ENCODE peak calls at places on chromosome 22, in eight cellular contexts. One of them, this sample, is unnamed.

GRCh38 chr22:40193429-40194421 is 16.0 kb downstream of the TNRC6B start:
- DNase-seq in T-helper 17 cell: no peak
- DNase-seq in immature natural killer cell: no peak
- DNase-seq in iris pigment epithelial cell: no peak
- DNase-seq in PC-9: no peak
- DNase-seq in psoas muscle: no peak
- DNase-seq in frontal cortex: no peak
- DNase-seq in sciatic nerve: no peak
- DNase-seq in this sample: no peak

GRCh38 chr22:23804781-23805291 is 18.1 kb downstream of the SMARCB1 start:
- DNase-seq in immature natural killer cell: no peak
- DNase-seq in psoas muscle: no peak
- DNase-seq in iris pigment epithelial cell: peak; percentile 91
- DNase-seq in T-helper 17 cell: no peak
- DNase-seq in sciatic nerve: no peak
- DNase-seq in PC-9: no peak
- DNase-seq in frontal cortex: no peak
- DNase-seq in this sample: no peak

GRCh38 chr22:36079041-36079440 is 50.4 kb upstream of the RBFOX2 start:
- DNase-seq in immature natural killer cell: no peak
- DNase-seq in psoas muscle: no peak
- DNase-seq in T-helper 17 cell: no peak
- DNase-seq in sciatic nerve: no peak
- DNase-seq in frontal cortex: no peak
- DNase-seq in PC-9: no peak
- DNase-seq in iris pigment epithelial cell: no peak
- DNase-seq in this sample: no peak

GRCh38 chr22:29266564-29267461 is 968 bp downstream of the RHBDD3 start:
- DNase-seq in iris pigment epithelial cell: no peak
- DNase-seq in PC-9: no peak
- DNase-seq in immature natural killer cell: no peak
- DNase-seq in frontal cortex: no peak
- DNase-seq in psoas muscle: no peak
- DNase-seq in sciatic nerve: no peak
- DNase-seq in T-helper 17 cell: no peak
- DNase-seq in this sample: no peak

GRCh38 chr22:46437990-46438389 is 99.4 kb downstream of the CELSR1 start:
- DNase-seq in T-helper 17 cell: no peak
- DNase-seq in PC-9: no peak
- DNase-seq in frontal cortex: no peak
- DNase-seq in iris pigment epithelial cell: no peak
- DNase-seq in psoas muscle: no peak
- DNase-seq in sciatic nerve: no peak
- DNase-seq in immature natural killer cell: no peak
- DNase-seq in this sample: no peak

GRCh38 chr22:37752189-37753061 is 55.3 kb upstream of the GCAT start:
- DNase-seq in sciatic nerve: peak; percentile 91
- DNase-seq in T-helper 17 cell: no peak
- DNase-seq in frontal cortex: peak; percentile 41
- DNase-seq in PC-9: peak; percentile 100
- DNase-seq in iris pigment epithelial cell: peak; percentile 90
- DNase-seq in immature natural killer cell: no peak
- DNase-seq in psoas muscle: peak; percentile 97
- DNase-seq in this sample: no peak

GRCh38 chr22:50002791-50003190 is 9.8 kb downstream of the IL17REL start:
- DNase-seq in PC-9: no peak
- DNase-seq in psoas muscle: no peak
- DNase-seq in immature natural killer cell: no peak
- DNase-seq in T-helper 17 cell: no peak
- DNase-seq in sciatic nerve: peak; percentile 37
- DNase-seq in iris pigment epithelial cell: no peak
- DNase-seq in frontal cortex: no peak
- DNase-seq in this sample: no peak

GRCh38 chr22:29311468-29312217 is 3.9 kb downstream of the RASL10A start:
- DNase-seq in psoas muscle: peak; percentile 70
- DNase-seq in sciatic nerve: peak; percentile 73
- DNase-seq in PC-9: no peak
- DNase-seq in frontal cortex: no peak
- DNase-seq in immature natural killer cell: no peak
- DNase-seq in iris pigment epithelial cell: no peak
- DNase-seq in T-helper 17 cell: no peak
- DNase-seq in this sample: no peak

GRCh38 chr22:38782402-38783094 is 11.4 kb downstream of the DNAL4 start:
- DNase-seq in T-helper 17 cell: no peak
- DNase-seq in frontal cortex: no peak
- DNase-seq in immature natural killer cell: no peak
- DNase-seq in PC-9: no peak
- DNase-seq in iris pigment epithelial cell: peak; percentile 16
- DNase-seq in psoas muscle: no peak
- DNase-seq in sciatic nerve: no peak
- DNase-seq in this sample: no peak

GRCh38 chr22:38163844-38164577 is 17.6 kb downstream of the PLA2G6 start:
- DNase-seq in sciatic nerve: no peak
- DNase-seq in iris pigment epithelial cell: no peak
- DNase-seq in PC-9: no peak
- DNase-seq in immature natural killer cell: no peak
- DNase-seq in T-helper 17 cell: no peak
- DNase-seq in frontal cortex: no peak
- DNase-seq in psoas muscle: no peak
- DNase-seq in this sample: no peak

GRCh38 chr22:46329616-46330015 is 5.9 kb upstream of the TRMU start:
- DNase-seq in PC-9: no peak
- DNase-seq in frontal cortex: no peak
- DNase-seq in sciatic nerve: no peak
- DNase-seq in iris pigment epithelial cell: no peak
- DNase-seq in T-helper 17 cell: no peak
- DNase-seq in immature natural killer cell: no peak
- DNase-seq in psoas muscle: no peak
- DNase-seq in this sample: no peak

GRCh38 chr22:38862375-38863329 is 9.4 kb downstream of the CBX6 start:
- DNase-seq in psoas muscle: peak; percentile 73
- DNase-seq in immature natural killer cell: no peak
- DNase-seq in frontal cortex: no peak
- DNase-seq in PC-9: no peak
- DNase-seq in iris pigment epithelial cell: no peak
- DNase-seq in T-helper 17 cell: no peak
- DNase-seq in sciatic nerve: no peak
- DNase-seq in this sample: no peak

GRCh38 chr22:17769716-17770082 is 4.6 kb downstream of the BID start:
- DNase-seq in T-helper 17 cell: no peak
- DNase-seq in PC-9: no peak
- DNase-seq in sciatic nerve: no peak
- DNase-seq in immature natural killer cell: no peak
- DNase-seq in iris pigment epithelial cell: no peak
- DNase-seq in psoas muscle: no peak
- DNase-seq in frontal cortex: no peak
- DNase-seq in this sample: no peak

GRCh38 chr22:32249231-32249630 is 5.9 kb downstream of the SLC5A4 start:
- DNase-seq in T-helper 17 cell: no peak
- DNase-seq in PC-9: no peak
- DNase-seq in immature natural killer cell: no peak
- DNase-seq in sciatic nerve: no peak
- DNase-seq in psoas muscle: no peak
- DNase-seq in frontal cortex: no peak
- DNase-seq in iris pigment epithelial cell: no peak
- DNase-seq in this sample: no peak